ENCODE peak calls at places on chromosomes 5 and 9, in five cellular contexts. One of them, this sample, is unnamed.

GRCh38 chr9:112495614-112496013 is 9.0 kb downstream of the KIAA1958 start:
- DNase-seq in Panc1: no peak
- DNase-seq in activated T-cell treated with anti-CD3 and anti-CD28 coated beads for 1 hour: no peak
- DNase-seq in sigmoid colon: no peak
- DNase-seq in stimulated activated CD4-positive, alpha-beta T cell treated with anti-CD3 and anti-CD28 coated beads, Interleukin-2, amount 100 ng/mL, for 48 hours: no peak
- DNase-seq in this sample: no peak

GRCh38 chr9:94490465-94490864 is 64.4 kb upstream of the PCAT7 start:
- DNase-seq in Panc1: no peak
- DNase-seq in activated T-cell treated with anti-CD3 and anti-CD28 coated beads for 1 hour: no peak
- DNase-seq in sigmoid colon: no peak
- DNase-seq in stimulated activated CD4-positive, alpha-beta T cell treated with anti-CD3 and anti-CD28 coated beads, Interleukin-2, amount 100 ng/mL, for 48 hours: no peak
- DNase-seq in this sample: no peak

GRCh38 chr5:79886940-79887339 is 104.1 kb downstream of the MTX3 start:
- DNase-seq in Panc1: no peak
- DNase-seq in activated T-cell treated with anti-CD3 and anti-CD28 coated beads for 1 hour: no peak
- DNase-seq in sigmoid colon: no peak
- DNase-seq in stimulated activated CD4-positive, alpha-beta T cell treated with anti-CD3 and anti-CD28 coated beads, Interleukin-2, amount 100 ng/mL, for 48 hours: no peak
- DNase-seq in this sample: no peak

GRCh38 chr5:36058776-36059175 is 7.9 kb downstream of the UGT3A2 start:
- DNase-seq in Panc1: no peak
- DNase-seq in activated T-cell treated with anti-CD3 and anti-CD28 coated beads for 1 hour: no peak
- DNase-seq in sigmoid colon: no peak
- DNase-seq in stimulated activated CD4-positive, alpha-beta T cell treated with anti-CD3 and anti-CD28 coated beads, Interleukin-2, amount 100 ng/mL, for 48 hours: no peak
- DNase-seq in this sample: no peak

GRCh38 chr5:168916266-168916665 is 337.1 kb upstream of the PANK3 start:
- DNase-seq in Panc1: no peak
- DNase-seq in activated T-cell treated with anti-CD3 and anti-CD28 coated beads for 1 hour: no peak
- DNase-seq in sigmoid colon: peak
- DNase-seq in stimulated activated CD4-positive, alpha-beta T cell treated with anti-CD3 and anti-CD28 coated beads, Interleukin-2, amount 100 ng/mL, for 48 hours: no peak
- DNase-seq in this sample: no peak

GRCh38 chr5:165617491-165617890 is 2112.1 kb downstream of the MAT2B start:
- DNase-seq in Panc1: no peak
- DNase-seq in activated T-cell treated with anti-CD3 and anti-CD28 coated beads for 1 hour: no peak
- DNase-seq in sigmoid colon: no peak
- DNase-seq in stimulated activated CD4-positive, alpha-beta T cell treated with anti-CD3 and anti-CD28 coated beads, Interleukin-2, amount 100 ng/mL, for 48 hours: no peak
- DNase-seq in this sample: no peak

GRCh38 chr9:93599571-93600403 is 23.4 kb downstream of the PHF2 start:
- DNase-seq in Panc1: no peak
- DNase-seq in activated T-cell treated with anti-CD3 and anti-CD28 coated beads for 1 hour: no peak
- DNase-seq in sigmoid colon: no peak
- DNase-seq in stimulated activated CD4-positive, alpha-beta T cell treated with anti-CD3 and anti-CD28 coated beads, Interleukin-2, amount 100 ng/mL, for 48 hours: no peak
- DNase-seq in this sample: no peak

GRCh38 chr9:38423939-38424843 is at the start of gene IGFBPL1:
- DNase-seq in Panc1: no peak
- DNase-seq in activated T-cell treated with anti-CD3 and anti-CD28 coated beads for 1 hour: no peak
- DNase-seq in sigmoid colon: no peak
- DNase-seq in stimulated activated CD4-positive, alpha-beta T cell treated with anti-CD3 and anti-CD28 coated beads, Interleukin-2, amount 100 ng/mL, for 48 hours: peak
- DNase-seq in this sample: no peak

GRCh38 chr9:16866542-16866941 is 3.9 kb downstream of the BNC2 start:
- DNase-seq in Panc1: no peak
- DNase-seq in activated T-cell treated with anti-CD3 and anti-CD28 coated beads for 1 hour: no peak
- DNase-seq in sigmoid colon: no peak
- DNase-seq in stimulated activated CD4-positive, alpha-beta T cell treated with anti-CD3 and anti-CD28 coated beads, Interleukin-2, amount 100 ng/mL, for 48 hours: no peak
- DNase-seq in this sample: no peak

GRCh38 chr5:107153304-107153703 is 517.4 kb downstream of the EFNA5 start:
- DNase-seq in Panc1: no peak
- DNase-seq in activated T-cell treated with anti-CD3 and anti-CD28 coated beads for 1 hour: no peak
- DNase-seq in sigmoid colon: no peak
- DNase-seq in stimulated activated CD4-positive, alpha-beta T cell treated with anti-CD3 and anti-CD28 coated beads, Interleukin-2, amount 100 ng/mL, for 48 hours: no peak
- DNase-seq in this sample: no peak

GRCh38 chr5:154176191-154176590 is 14.3 kb upstream of the GALNT10 start:
- DNase-seq in Panc1: no peak
- DNase-seq in activated T-cell treated with anti-CD3 and anti-CD28 coated beads for 1 hour: no peak
- DNase-seq in sigmoid colon: no peak
- DNase-seq in stimulated activated CD4-positive, alpha-beta T cell treated with anti-CD3 and anti-CD28 coated beads, Interleukin-2, amount 100 ng/mL, for 48 hours: no peak
- DNase-seq in this sample: no peak

GRCh38 chr9:124675261-124676158 is 95.6 kb downstream of the NR6A1 start:
- DNase-seq in Panc1: no peak
- DNase-seq in activated T-cell treated with anti-CD3 and anti-CD28 coated beads for 1 hour: no peak
- DNase-seq in sigmoid colon: no peak
- DNase-seq in stimulated activated CD4-positive, alpha-beta T cell treated with anti-CD3 and anti-CD28 coated beads, Interleukin-2, amount 100 ng/mL, for 48 hours: no peak
- DNase-seq in this sample: no peak

GRCh38 chr5:65100846-65101678 is 332.3 kb downstream of the CWC27 start:
- DNase-seq in Panc1: peak
- DNase-seq in activated T-cell treated with anti-CD3 and anti-CD28 coated beads for 1 hour: no peak
- DNase-seq in sigmoid colon: no peak
- DNase-seq in stimulated activated CD4-positive, alpha-beta T cell treated with anti-CD3 and anti-CD28 coated beads, Interleukin-2, amount 100 ng/mL, for 48 hours: peak
- DNase-seq in this sample: peak

GRCh38 chr9:134892820-134893420 is 12.3 kb downstream of the FCN2 start:
- DNase-seq in Panc1: no peak
- DNase-seq in activated T-cell treated with anti-CD3 and anti-CD28 coated beads for 1 hour: no peak
- DNase-seq in sigmoid colon: no peak
- DNase-seq in stimulated activated CD4-positive, alpha-beta T cell treated with anti-CD3 and anti-CD28 coated beads, Interleukin-2, amount 100 ng/mL, for 48 hours: no peak
- DNase-seq in this sample: no peak

GRCh38 chr9:133237271-133237731 is 28.3 kb upstream of the OBP2B start:
- DNase-seq in Panc1: no peak
- DNase-seq in activated T-cell treated with anti-CD3 and anti-CD28 coated beads for 1 hour: no peak
- DNase-seq in sigmoid colon: peak
- DNase-seq in stimulated activated CD4-positive, alpha-beta T cell treated with anti-CD3 and anti-CD28 coated beads, Interleukin-2, amount 100 ng/mL, for 48 hours: no peak
- DNase-seq in this sample: no peak

GRCh38 chr9:111965566-111966019 is 69.0 kb downstream of the UGCG start:
- DNase-seq in Panc1: peak
- DNase-seq in activated T-cell treated with anti-CD3 and anti-CD28 coated beads for 1 hour: no peak
- DNase-seq in sigmoid colon: no peak
- DNase-seq in stimulated activated CD4-positive, alpha-beta T cell treated with anti-CD3 and anti-CD28 coated beads, Interleukin-2, amount 100 ng/mL, for 48 hours: no peak
- DNase-seq in this sample: no peak

GRCh38 chr9:137307255-137308101 is 5.4 kb upstream of the NRARP start:
- DNase-seq in Panc1: no peak
- DNase-seq in activated T-cell treated with anti-CD3 and anti-CD28 coated beads for 1 hour: no peak
- DNase-seq in sigmoid colon: no peak
- DNase-seq in stimulated activated CD4-positive, alpha-beta T cell treated with anti-CD3 and anti-CD28 coated beads, Interleukin-2, amount 100 ng/mL, for 48 hours: no peak
- DNase-seq in this sample: no peak

GRCh38 chr9:131578778-131579504 is 33.6 kb downstream of the PRRT1B start:
- DNase-seq in Panc1: no peak
- DNase-seq in activated T-cell treated with anti-CD3 and anti-CD28 coated beads for 1 hour: peak
- DNase-seq in sigmoid colon: peak
- DNase-seq in stimulated activated CD4-positive, alpha-beta T cell treated with anti-CD3 and anti-CD28 coated beads, Interleukin-2, amount 100 ng/mL, for 48 hours: peak
- DNase-seq in this sample: no peak

GRCh38 chr9:127418037-127418471 is 6.1 kb upstream of the ZNF79 start:
- DNase-seq in Panc1: no peak
- DNase-seq in activated T-cell treated with anti-CD3 and anti-CD28 coated beads for 1 hour: peak
- DNase-seq in sigmoid colon: no peak
- DNase-seq in stimulated activated CD4-positive, alpha-beta T cell treated with anti-CD3 and anti-CD28 coated beads, Interleukin-2, amount 100 ng/mL, for 48 hours: peak
- DNase-seq in this sample: no peak

GRCh38 chr9:129669141-129669718 is 3.8 kb downstream of the PRRX2 start:
- DNase-seq in Panc1: no peak
- DNase-seq in activated T-cell treated with anti-CD3 and anti-CD28 coated beads for 1 hour: no peak
- DNase-seq in sigmoid colon: no peak
- DNase-seq in stimulated activated CD4-positive, alpha-beta T cell treated with anti-CD3 and anti-CD28 coated beads, Interleukin-2, amount 100 ng/mL, for 48 hours: no peak
- DNase-seq in this sample: no peak

GRCh38 chr5:39283231-39283818 is 64.0 kb upstream of the FYB1 start:
- DNase-seq in Panc1: peak
- DNase-seq in activated T-cell treated with anti-CD3 and anti-CD28 coated beads for 1 hour: peak
- DNase-seq in sigmoid colon: no peak
- DNase-seq in stimulated activated CD4-positive, alpha-beta T cell treated with anti-CD3 and anti-CD28 coated beads, Interleukin-2, amount 100 ng/mL, for 48 hours: peak
- DNase-seq in this sample: no peak

GRCh38 chr5:79562351-79563246 is 48.7 kb upstream of the HOMER1 start:
- DNase-seq in Panc1: no peak
- DNase-seq in activated T-cell treated with anti-CD3 and anti-CD28 coated beads for 1 hour: no peak
- DNase-seq in sigmoid colon: no peak
- DNase-seq in stimulated activated CD4-positive, alpha-beta T cell treated with anti-CD3 and anti-CD28 coated beads, Interleukin-2, amount 100 ng/mL, for 48 hours: no peak
- DNase-seq in this sample: no peak

GRCh38 chr5:107067391-107067790 is 603.3 kb downstream of the EFNA5 start:
- DNase-seq in Panc1: no peak
- DNase-seq in activated T-cell treated with anti-CD3 and anti-CD28 coated beads for 1 hour: no peak
- DNase-seq in sigmoid colon: no peak
- DNase-seq in stimulated activated CD4-positive, alpha-beta T cell treated with anti-CD3 and anti-CD28 coated beads, Interleukin-2, amount 100 ng/mL, for 48 hours: no peak
- DNase-seq in this sample: no peak

GRCh38 chr5:31678180-31678579 is 39.2 kb downstream of the PDZD2 start:
- DNase-seq in Panc1: no peak
- DNase-seq in activated T-cell treated with anti-CD3 and anti-CD28 coated beads for 1 hour: no peak
- DNase-seq in sigmoid colon: no peak
- DNase-seq in stimulated activated CD4-positive, alpha-beta T cell treated with anti-CD3 and anti-CD28 coated beads, Interleukin-2, amount 100 ng/mL, for 48 hours: no peak
- DNase-seq in this sample: no peak

GRCh38 chr5:127648997-127649550 is at the start of gene CTXN3:
- DNase-seq in Panc1: no peak
- DNase-seq in activated T-cell treated with anti-CD3 and anti-CD28 coated beads for 1 hour: no peak
- DNase-seq in sigmoid colon: no peak
- DNase-seq in stimulated activated CD4-positive, alpha-beta T cell treated with anti-CD3 and anti-CD28 coated beads, Interleukin-2, amount 100 ng/mL, for 48 hours: no peak
- DNase-seq in this sample: no peak

GRCh38 chr9:34079181-34079580 is 30.5 kb upstream of the UBAP2 start:
- DNase-seq in Panc1: peak
- DNase-seq in activated T-cell treated with anti-CD3 and anti-CD28 coated beads for 1 hour: no peak
- DNase-seq in sigmoid colon: no peak
- DNase-seq in stimulated activated CD4-positive, alpha-beta T cell treated with anti-CD3 and anti-CD28 coated beads, Interleukin-2, amount 100 ng/mL, for 48 hours: no peak
- DNase-seq in this sample: no peak

GRCh38 chr5:85533324-85533723 is 1084.4 kb upstream of the COX7C start:
- DNase-seq in Panc1: no peak
- DNase-seq in activated T-cell treated with anti-CD3 and anti-CD28 coated beads for 1 hour: no peak
- DNase-seq in sigmoid colon: no peak
- DNase-seq in stimulated activated CD4-positive, alpha-beta T cell treated with anti-CD3 and anti-CD28 coated beads, Interleukin-2, amount 100 ng/mL, for 48 hours: no peak
- DNase-seq in this sample: no peak

GRCh38 chr5:15850939-15851341 is 328.7 kb downstream of the MARCHF11 start:
- DNase-seq in Panc1: no peak
- DNase-seq in activated T-cell treated with anti-CD3 and anti-CD28 coated beads for 1 hour: no peak
- DNase-seq in sigmoid colon: no peak
- DNase-seq in stimulated activated CD4-positive, alpha-beta T cell treated with anti-CD3 and anti-CD28 coated beads, Interleukin-2, amount 100 ng/mL, for 48 hours: no peak
- DNase-seq in this sample: no peak

GRCh38 chr5:158538506-158539074 is 561.1 kb downstream of the EBF1 start:
- DNase-seq in Panc1: no peak
- DNase-seq in activated T-cell treated with anti-CD3 and anti-CD28 coated beads for 1 hour: no peak
- DNase-seq in sigmoid colon: no peak
- DNase-seq in stimulated activated CD4-positive, alpha-beta T cell treated with anti-CD3 and anti-CD28 coated beads, Interleukin-2, amount 100 ng/mL, for 48 hours: no peak
- DNase-seq in this sample: no peak

GRCh38 chr5:168114444-168115017 is 176.9 kb upstream of the WWC1 start:
- DNase-seq in Panc1: peak
- DNase-seq in activated T-cell treated with anti-CD3 and anti-CD28 coated beads for 1 hour: no peak
- DNase-seq in sigmoid colon: no peak
- DNase-seq in stimulated activated CD4-positive, alpha-beta T cell treated with anti-CD3 and anti-CD28 coated beads, Interleukin-2, amount 100 ng/mL, for 48 hours: peak
- DNase-seq in this sample: no peak

GRCh38 chr5:148730272-148730954 is 76.1 kb upstream of the HTR4 start:
- DNase-seq in Panc1: no peak
- DNase-seq in activated T-cell treated with anti-CD3 and anti-CD28 coated beads for 1 hour: no peak
- DNase-seq in sigmoid colon: no peak
- DNase-seq in stimulated activated CD4-positive, alpha-beta T cell treated with anti-CD3 and anti-CD28 coated beads, Interleukin-2, amount 100 ng/mL, for 48 hours: no peak
- DNase-seq in this sample: no peak

GRCh38 chr9:35767458-35767857 is 13.4 kb upstream of the MSMP start:
- DNase-seq in Panc1: no peak
- DNase-seq in activated T-cell treated with anti-CD3 and anti-CD28 coated beads for 1 hour: no peak
- DNase-seq in sigmoid colon: no peak
- DNase-seq in stimulated activated CD4-positive, alpha-beta T cell treated with anti-CD3 and anti-CD28 coated beads, Interleukin-2, amount 100 ng/mL, for 48 hours: no peak
- DNase-seq in this sample: no peak

GRCh38 chr9:86946712-86947145 is 577 bp downstream of the GAS1 start:
- DNase-seq in Panc1: no peak
- DNase-seq in activated T-cell treated with anti-CD3 and anti-CD28 coated beads for 1 hour: peak
- DNase-seq in sigmoid colon: peak
- DNase-seq in stimulated activated CD4-positive, alpha-beta T cell treated with anti-CD3 and anti-CD28 coated beads, Interleukin-2, amount 100 ng/mL, for 48 hours: peak
- DNase-seq in this sample: no peak

GRCh38 chr5:64384761-64385160 is 121.1 kb upstream of the RGS7BP start:
- DNase-seq in Panc1: no peak
- DNase-seq in activated T-cell treated with anti-CD3 and anti-CD28 coated beads for 1 hour: no peak
- DNase-seq in sigmoid colon: no peak
- DNase-seq in stimulated activated CD4-positive, alpha-beta T cell treated with anti-CD3 and anti-CD28 coated beads, Interleukin-2, amount 100 ng/mL, for 48 hours: no peak
- DNase-seq in this sample: no peak

GRCh38 chr5:61319388-61320146 is 12.5 kb upstream of the ZSWIM6 start:
- DNase-seq in Panc1: no peak
- DNase-seq in activated T-cell treated with anti-CD3 and anti-CD28 coated beads for 1 hour: no peak
- DNase-seq in sigmoid colon: no peak
- DNase-seq in stimulated activated CD4-positive, alpha-beta T cell treated with anti-CD3 and anti-CD28 coated beads, Interleukin-2, amount 100 ng/mL, for 48 hours: no peak
- DNase-seq in this sample: peak

GRCh38 chr5:32810812-32811211 is 99.7 kb downstream of the NPR3 start:
- DNase-seq in Panc1: no peak
- DNase-seq in activated T-cell treated with anti-CD3 and anti-CD28 coated beads for 1 hour: no peak
- DNase-seq in sigmoid colon: no peak
- DNase-seq in stimulated activated CD4-positive, alpha-beta T cell treated with anti-CD3 and anti-CD28 coated beads, Interleukin-2, amount 100 ng/mL, for 48 hours: no peak
- DNase-seq in this sample: no peak

GRCh38 chr5:127290946-127291763 is 559 bp downstream of the MEGF10 start:
- DNase-seq in Panc1: no peak
- DNase-seq in activated T-cell treated with anti-CD3 and anti-CD28 coated beads for 1 hour: no peak
- DNase-seq in sigmoid colon: no peak
- DNase-seq in stimulated activated CD4-positive, alpha-beta T cell treated with anti-CD3 and anti-CD28 coated beads, Interleukin-2, amount 100 ng/mL, for 48 hours: no peak
- DNase-seq in this sample: no peak

GRCh38 chr5:42553461-42553860 is 130.2 kb downstream of the GHR start:
- DNase-seq in Panc1: no peak
- DNase-seq in activated T-cell treated with anti-CD3 and anti-CD28 coated beads for 1 hour: no peak
- DNase-seq in sigmoid colon: no peak
- DNase-seq in stimulated activated CD4-positive, alpha-beta T cell treated with anti-CD3 and anti-CD28 coated beads, Interleukin-2, amount 100 ng/mL, for 48 hours: no peak
- DNase-seq in this sample: no peak

GRCh38 chr5:72649449-72649848 is 142.2 kb upstream of the ZNF366 start:
- DNase-seq in Panc1: no peak
- DNase-seq in activated T-cell treated with anti-CD3 and anti-CD28 coated beads for 1 hour: no peak
- DNase-seq in sigmoid colon: peak
- DNase-seq in stimulated activated CD4-positive, alpha-beta T cell treated with anti-CD3 and anti-CD28 coated beads, Interleukin-2, amount 100 ng/mL, for 48 hours: no peak
- DNase-seq in this sample: no peak

This sample was measured in NCI-H1048.